ENCODE peak calls at places on chromosome 3, in four cellular contexts. W is GM12878, G is H1, V is HepG2. Z is an unnamed sample. For H3K4me1, the result is how much of the 10 kb centered on the place peaks cover.

GRCh38 chr3:189652042-189652441 is 20.9 kb downstream of the TP63 start:
- DNase-seq in W (no peak), V (peak), G (peak), Z (peak)

GRCh38 chr3:18649666-18650363 is 224.7 kb upstream of the SATB1 start:
- DNase-seq in W (peak), V (no peak), G (no peak), Z (no peak)

GRCh38 chr3:88113311-88114162 is 36.2 kb upstream of the C3orf38 start:
- DNase-seq in G (peak), W (peak), V (peak), Z (peak)

GRCh38 chr3:117763561-117763960 is 1054.0 kb downstream of the TUSC7 start:
- DNase-seq in V (no peak), W (no peak), G (no peak), Z (no peak)

GRCh38 chr3:11610044-11610671 is 33.6 kb downstream of the VGLL4 start:
- DNase-seq in G (no peak), V (peak), W (no peak), Z (no peak)

GRCh38 chr3:197191897-197192296 is 106.5 kb downstream of the DLG1 start:
- DNase-seq in G (no peak), V (no peak), W (no peak), Z (no peak)

GRCh38 chr3:73740041-73740440 is 115.3 kb upstream of the PDZRN3 start:
- DNase-seq in G (no peak), W (no peak), V (no peak), Z (no peak)

GRCh38 chr3:17730318-17730967 is 12.0 kb downstream of the TBC1D5 start:
- DNase-seq in W (no peak), G (no peak), V (peak), Z (no peak)

GRCh38 chr3:156787015-156787414 is 39.1 kb upstream of the LEKR1 start:
- DNase-seq in G (no peak), W (no peak), V (no peak), Z (no peak)

GRCh38 chr3:157906627-157907026 is 199.6 kb downstream of the SHOX2 start:
- DNase-seq in W (no peak), G (no peak), V (no peak), Z (no peak)

GRCh38 chr3:178971614-178972013 is 100.0 kb downstream of the ZMAT3 start:
- DNase-seq in W (no peak), V (no peak), G (no peak), Z (no peak)

GRCh38 chr3:48268381-48268935 is 27.6 kb downstream of the ZNF589 start:
- DNase-seq in W (peak), V (no peak), G (no peak), Z (no peak)

GRCh38 chr3:12462159-12462962 is 21.9 kb upstream of the TSEN2 start:
- DNase-seq in V (peak), W (no peak), G (no peak), Z (no peak)

GRCh38 chr3:127440384-127440783 is 150.1 kb downstream of the TPRA1 start:
- DNase-seq in G (no peak), V (no peak), W (no peak), Z (no peak)

GRCh38 chr3:158434412-158435038 is 136.5 kb upstream of the MLF1 start:
- DNase-seq in G (peak), V (peak), W (peak), Z (peak)

GRCh38 chr3:13452490-13453335 is 27.4 kb upstream of the HDAC11 start:
- DNase-seq in W (peak), V (peak), G (no peak), Z (peak)

GRCh38 chr3:89198598-89198997 is 91.2 kb downstream of the EPHA3 start:
- DNase-seq in W (no peak), G (no peak), V (no peak), Z (no peak)

GRCh38 chr3:14386254-14386653 is 16.2 kb upstream of the SLC6A6 start:
- DNase-seq in V (no peak), G (no peak), W (no peak), Z (no peak)

GRCh38 chr3:23915537-23916108 is 1.2 kb downstream of the NKIRAS1 start:
- DNase-seq in G (no peak), W (no peak), V (peak), Z (no peak)

GRCh38 chr3:187714404-187714979 is 12.1 kb upstream of the RTP2 start:
- DNase-seq in V (peak), W (no peak), G (peak), Z (peak)

GRCh38 chr3:79038636-79039035 is 729.2 kb downstream of the ROBO1 start:
- DNase-seq in W (no peak), V (no peak), G (no peak), Z (no peak)

GRCh38 chr3:146626384-146627122 is 21.4 kb upstream of the PLSCR5 start:
- DNase-seq in G (no peak), W (no peak), V (peak), Z (no peak)

GRCh38 chr3:179037361-179037760 is 34.2 kb downstream of the ZMAT3 start:
- DNase-seq in V (no peak), W (no peak), G (no peak), Z (no peak)

GRCh38 chr3:140442621-140443020 is 235.2 kb upstream of the TRIM42 start:
- DNase-seq in V (no peak), W (no peak), G (no peak), Z (no peak)

GRCh38 chr3:95289295-95289694 is 1226.4 kb downstream of the NSUN3 start:
- DNase-seq in G (no peak), W (no peak), V (no peak), Z (no peak)

GRCh38 chr3:186821429-186822367 is 15.4 kb upstream of the RFC4 start:
- DNase-seq in G (no peak), V (peak), W (no peak), Z (peak)

GRCh38 chr3:197750863-197751737 is 1.4 kb downstream of the FYTTD1 start:
- DNase-seq in W (no peak), G (no peak), V (no peak), Z (no peak)

GRCh38 chr3:59286791-59287531 is 237.1 kb upstream of the CFAP20DC start:
- DNase-seq in V (no peak), W (no peak), G (no peak), Z (no peak)

GRCh38 chr3:12436514-12437222 is 47.6 kb upstream of the TSEN2 start:
- DNase-seq in G (no peak), W (no peak), V (no peak), Z (no peak)

GRCh38 chr3:34675383-34676120 is 877.1 kb downstream of the PDCD6IP start:
- DNase-seq in V (no peak), W (no peak), G (no peak), Z (no peak)

GRCh38 chr3:34678580-34678979 is 880.1 kb downstream of the PDCD6IP start:
- DNase-seq in V (no peak), W (no peak), G (no peak), Z (no peak)

DNA sequence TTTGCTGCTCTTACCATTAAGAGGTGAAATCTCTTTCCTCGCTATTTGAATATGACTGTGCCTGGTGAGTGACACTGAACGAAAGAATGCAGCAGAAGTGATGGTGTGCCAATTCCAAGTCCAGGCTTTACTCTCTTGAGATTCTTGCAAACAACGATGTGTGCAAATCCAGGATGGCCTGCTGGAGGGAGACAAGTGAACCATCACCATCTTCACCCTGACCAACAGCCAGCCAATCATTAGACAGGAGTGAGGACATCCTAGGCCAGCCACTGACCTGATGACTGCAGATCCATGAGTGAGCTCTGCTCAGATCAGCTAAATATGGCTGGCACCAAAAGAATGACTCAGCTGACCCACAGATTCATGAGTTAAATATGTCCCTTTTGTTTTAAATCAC is 878.0 kb downstream of the PDCD6IP start:
- DNase-seq in V (no peak), W (no peak), G (no peak), Z (no peak)
- TF ChIP-seq SUZ12 in V (no peak), W (no peak), G (no peak), Z (no peak)

DNA sequence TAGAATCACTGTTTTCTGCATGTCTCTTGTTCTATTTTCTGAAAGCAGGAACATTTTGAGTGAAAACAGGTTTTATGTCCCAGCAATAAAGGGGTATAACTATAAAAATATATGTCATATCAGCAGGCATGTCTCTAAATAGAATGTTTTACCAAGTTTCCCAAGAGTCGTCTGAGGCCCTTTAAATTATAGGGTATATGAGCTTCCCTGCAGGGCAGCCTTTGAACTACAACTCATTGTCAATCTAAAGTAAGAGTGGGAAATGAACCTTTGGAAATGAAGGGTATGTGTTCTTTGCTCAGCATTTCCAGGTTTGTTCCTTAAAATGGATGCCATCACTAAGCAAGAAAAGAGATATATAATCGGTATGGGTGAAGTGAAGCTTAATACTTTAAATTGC is 138.6 kb downstream of the LSAMP start:
- DNase-seq in G (no peak), W (no peak), V (no peak), Z (no peak)
- H3K4me1 ChIP-seq in G (under half), W (under half), V (under half), Z (under half)

GRCh38 chr3:101848326-101848725 is 988 bp upstream of the NFKBIZ start:
- DNase-seq in V (peak), G (no peak), W (no peak), Z (no peak)
- H3K9ac ChIP-seq in V (peak), G (no peak), W (peak), Z (peak)

GRCh38 chr3:144760831-144761230 is 789.2 kb downstream of the DIPK2A start:
- DNase-seq in G (no peak), W (no peak), V (no peak), Z (no peak)

GRCh38 chr3:144762091-144762490 is 790.5 kb downstream of the DIPK2A start:
- DNase-seq in W (no peak), G (no peak), V (no peak), Z (no peak)

GRCh38 chr3:144763878-144764454 is 792.3 kb downstream of the DIPK2A start:
- DNase-seq in W (peak), V (no peak), G (no peak), Z (no peak)
- TF ChIP-seq SUZ12 in W (no peak), V (no peak), G (no peak), Z (no peak)

DNA sequence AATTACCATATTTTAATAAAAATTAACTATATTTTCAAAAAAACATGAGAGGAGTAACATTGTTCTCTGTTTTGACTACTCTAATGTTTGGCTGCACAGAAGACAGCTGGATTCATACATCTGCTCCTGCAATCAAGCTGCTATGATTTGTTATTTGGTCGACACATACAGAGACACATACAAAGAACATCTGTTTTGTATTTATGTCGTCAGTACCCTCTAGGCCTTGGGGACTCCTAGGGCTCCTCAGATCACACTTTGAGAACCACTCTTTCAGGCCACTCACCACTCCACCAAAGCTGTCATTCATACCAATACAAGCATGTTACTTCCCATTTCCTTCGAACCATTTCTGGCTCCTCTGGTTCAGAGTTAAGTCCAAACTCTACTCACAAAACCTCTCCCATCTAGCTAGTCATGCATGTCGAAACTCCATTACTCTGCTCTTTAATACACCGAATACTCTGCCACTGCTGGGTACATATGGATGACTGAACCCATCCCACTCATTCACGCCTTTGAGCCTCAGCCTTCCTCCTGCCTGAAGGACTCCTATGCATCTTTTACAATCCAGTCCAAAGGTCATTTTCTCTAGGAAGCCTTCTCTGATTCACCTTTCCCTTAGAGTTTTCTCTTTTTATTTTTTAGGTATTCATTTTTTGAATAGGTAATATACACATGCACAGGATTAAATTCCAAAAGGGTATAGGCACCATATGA is 102.9 kb upstream of the ARHGEF3 start:
- DNase-seq in V (no peak), G (no peak), W (no peak), Z (no peak)
- H3K4me1 ChIP-seq in V (under half), G (under half), W (under half), Z (under half)

GRCh38 chr3:51706788-51707731 is at the start of gene GRM2:
- DNase-seq in V (peak), W (no peak), G (peak), Z (peak)
- H3K9ac ChIP-seq in V (no peak), W (no peak), G (peak), Z (peak)

Z was measured in NT2/D1.